ENCODE peak calls at places on chromosome 10, in four cellular contexts. N is SK-N-SH, H is tibial nerve, I is aorta. Y is an unnamed sample. For H3K9me3 and H3K4me1, the result is how much of the 10 kb centered on the place peaks cover.

GRCh38 chr10:7626283-7626682 is 40.5 kb downstream of the ITIH5 start:
- DNase-seq in I (no peak), N (no peak), H (no peak), Y (no peak)

GRCh38 chr10:24949616-24950015 is 2.8 kb downstream of the PRTFDC1 start:
- DNase-seq in I (no peak), N (no peak), H (no peak), Y (no peak)

GRCh38 chr10:34538291-34538829 is 276.7 kb downstream of the PARD3 start:
- DNase-seq in N (no peak), I (no peak), H (no peak), Y (no peak)

GRCh38 chr10:105759741-105760140 is 1118.7 kb downstream of the SORCS3 start:
- DNase-seq in N (no peak), I (no peak), H (no peak), Y (no peak)

GRCh38 chr10:13853854-13854253 is 267.1 kb downstream of the PRPF18 start:
- DNase-seq in H (peak), N (no peak), I (no peak), Y (no peak)

GRCh38 chr10:107739951-107740350 is 575.4 kb upstream of the SORCS1 start:
- DNase-seq in H (no peak), I (no peak), N (no peak), Y (no peak)

GRCh38 chr10:46552526-46553237 is 3.8 kb downstream of the GPRIN2 start:
- DNase-seq in N (no peak), H (peak), I (no peak), Y (peak)

GRCh38 chr10:79058899-79059771 is 9.6 kb upstream of the ZMIZ1 start:
- DNase-seq in N (peak), I (peak), H (no peak), Y (peak)

GRCh38 chr10:119370046-119370770 is 162.8 kb downstream of the GRK5 start:
- DNase-seq in I (no peak), N (no peak), H (peak), Y (peak)

GRCh38 chr10:86128360-86128759 is 238.2 kb downstream of the GRID1 start:
- DNase-seq in H (no peak), N (no peak), I (no peak), Y (no peak)

GRCh38 chr10:107767185-107767584 is 602.7 kb upstream of the SORCS1 start:
- DNase-seq in N (no peak), H (no peak), I (no peak), Y (no peak)

GRCh38 chr10:88116491-88116890 is 253.1 kb downstream of the PTEN start:
- DNase-seq in H (no peak), I (no peak), N (no peak), Y (no peak)

GRCh38 chr10:4651404-4652037 is 174.5 kb upstream of the AKR1E2 start:
- DNase-seq in N (no peak), I (no peak), H (no peak), Y (no peak)

GRCh38 chr10:630581-631073 is 58.8 kb downstream of the DIP2C start:
- DNase-seq in H (no peak), I (peak), N (no peak), Y (no peak)

GRCh38 chr10:36989233-36989632 is 136.2 kb upstream of the ANKRD30A start:
- DNase-seq in N (no peak), H (no peak), I (no peak), Y (no peak)

DNA sequence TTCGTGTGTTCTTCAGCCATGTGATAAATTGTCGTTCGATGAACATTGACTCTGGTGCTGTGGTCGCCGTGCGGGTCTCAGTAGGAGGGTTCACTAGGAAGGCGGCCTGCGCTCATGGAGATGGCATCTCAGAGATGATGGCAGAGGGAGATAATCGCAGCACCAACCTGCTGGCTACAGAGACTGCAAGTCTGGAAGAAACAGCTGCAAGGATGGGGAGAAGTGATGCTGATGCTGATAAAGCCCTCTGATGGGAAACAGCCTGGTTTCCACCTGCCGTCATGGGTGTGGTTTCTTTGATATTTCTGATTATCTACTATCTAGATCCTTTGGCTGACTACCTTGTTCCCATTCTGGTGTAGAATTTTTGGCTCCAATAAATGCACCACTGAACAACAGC is 130.5 kb upstream of the ANKRD30A start:
- DNase-seq in H (no peak), N (no peak), I (no peak), Y (no peak)
- H3K9me3 ChIP-seq in H (under half), N (under half), I (under half), Y (under half)

DNA sequence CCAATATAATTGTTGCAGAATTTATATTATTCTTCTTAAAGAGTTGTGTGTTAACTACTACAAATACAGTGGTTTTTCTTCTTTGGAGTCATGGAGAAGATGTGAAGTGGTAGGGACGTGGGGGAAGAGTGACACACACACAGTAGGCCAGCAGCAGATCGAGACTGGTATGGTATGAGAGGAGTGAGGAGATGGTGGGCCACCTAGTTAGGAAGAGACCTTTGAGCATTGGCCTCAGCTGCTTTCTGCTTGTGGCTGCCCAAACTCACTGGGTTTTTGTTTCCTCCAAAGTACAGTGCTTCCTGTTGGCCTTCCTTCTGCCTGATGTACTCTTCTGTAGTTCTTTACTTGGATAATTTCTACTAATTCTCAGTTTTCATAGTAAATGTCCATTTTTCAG is 14.6 kb downstream of the VCL start:
- DNase-seq in H (no peak), N (no peak), I (no peak), Y (no peak)
- H3K4me1 ChIP-seq in H (half or more), N (under half), I (under half), Y (half or more)

GRCh38 chr10:130810856-130811255 is 500.7 kb downstream of the TCERG1L start:
- DNase-seq in N (no peak), I (no peak), H (no peak), Y (no peak)

GRCh38 chr10:130808243-130808642 is 503.3 kb downstream of the TCERG1L start:
- DNase-seq in N (no peak), I (no peak), H (no peak), Y (no peak)

GRCh38 chr10:130808686-130809085 is 502.8 kb downstream of the TCERG1L start:
- DNase-seq in H (no peak), N (no peak), I (no peak), Y (no peak)

GRCh38 chr10:130809181-130809580 is 502.3 kb downstream of the TCERG1L start:
- DNase-seq in N (no peak), H (no peak), I (no peak), Y (no peak)

DNA sequence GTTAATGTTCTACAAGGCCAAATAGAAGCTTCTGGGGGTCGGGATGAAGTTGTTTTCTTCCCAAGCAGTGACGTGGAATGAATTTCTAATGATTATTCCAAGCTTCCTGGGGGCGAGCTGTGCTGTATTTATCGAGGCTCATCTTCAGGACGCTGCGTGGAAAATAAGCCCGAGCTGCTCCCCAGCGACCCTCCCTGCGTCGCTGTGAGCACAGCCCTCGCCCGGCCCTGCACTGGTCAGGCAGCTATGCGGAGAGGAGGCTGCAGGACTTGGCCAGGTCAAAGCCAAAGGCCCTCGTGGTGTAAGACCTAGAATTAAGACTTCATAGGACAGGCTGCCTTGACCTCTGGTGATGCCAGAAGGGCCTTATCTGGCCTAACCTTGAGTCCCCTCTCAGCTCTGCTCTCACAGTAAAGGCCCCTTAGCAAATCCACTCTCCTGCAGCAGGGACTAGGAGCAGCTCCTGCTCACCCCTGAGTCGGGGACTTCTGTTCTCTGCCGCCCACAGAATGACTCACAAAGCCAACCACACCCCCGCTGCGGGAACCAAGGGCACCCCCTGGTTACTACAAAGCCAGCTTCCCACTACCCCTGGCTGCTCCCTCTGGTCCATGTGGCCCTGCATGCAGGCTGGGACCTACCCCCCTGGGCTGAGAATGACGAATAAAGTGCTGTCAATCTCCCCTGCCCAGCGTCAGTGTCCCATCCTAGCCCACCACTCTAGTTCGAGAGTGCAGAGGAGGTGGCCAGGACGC is 501.6 kb downstream of the TCERG1L start:
- DNase-seq in I (no peak), N (no peak), H (no peak), Y (no peak)
- H3K9me3 ChIP-seq in I (under half), N (under half), H (under half), Y (under half)

GRCh38 chr10:49184642-49185111 is 3.5 kb downstream of the TMEM273 start:
- DNase-seq in H (no peak), I (no peak), N (no peak), Y (no peak)
- H3K4me1 ChIP-seq in H (under half), I (under half), N (under half), Y (half or more)

GRCh38 chr10:77020426-77021040 is 617.1 kb downstream of the KCNMA1 start:
- DNase-seq in H (no peak), N (no peak), I (no peak), Y (no peak)
- H3K9me3 ChIP-seq in H (under half), N (under half), I (under half), Y (under half)

Y was measured in left ventricle myocardium inferior.